ENCODE peak calls at places on chromosomes 13 and 19, in ten cellular contexts. F is EH, E is RWPE1, X is cardiac fibroblast, C is EL, O is DMS 273 treated with DMSO at 0.1 percent for 48 hours, D is NCI-H1105, K is ELF-1, A is NCI-H1436, P is thoracic aorta. J is an unnamed sample.
A peak's percentile ranks its signal among the peaks of the same experiment; 100 is the strongest.

GRCh38 chr13:80314711-80315505 is 26.0 kb downstream of the SPRY2 start:
- DNase-seq in F (no peak), E (no peak), X (no peak), C (no peak), O (no peak), D (peak; percentile 10), K (no peak), A (no peak), P (no peak), J (no peak)

GRCh38 chr19:45117167-45117594 is 24.2 kb downstream of the PPP1R37 start:
- DNase-seq in F (no peak), E (no peak), X (no peak), C (no peak), O (peak; percentile 24), D (no peak), K (peak; percentile 69), A (peak; percentile 57), P (no peak), J (no peak)

GRCh38 chr19:42132030-42132628 is at the start of gene POU2F2:
- DNase-seq in F (peak; percentile 37), E (no peak), X (no peak), C (peak; percentile 54), O (no peak), D (no peak), K (no peak), A (no peak), P (no peak), J (peak; percentile 82)

GRCh38 chr19:28862238-28862637 is 350.7 kb downstream of the UQCRFS1 start:
- DNase-seq in F (no peak), E (no peak), X (peak; percentile 14), C (no peak), O (no peak), D (no peak), K (no peak), A (no peak), P (no peak), J (no peak)

GRCh38 chr19:16199275-16199932 is 1.7 kb downstream of the AP1M1 start:
- DNase-seq in F (no peak), E (no peak), X (no peak), C (no peak), O (no peak), D (no peak), K (no peak), A (no peak), P (no peak), J (no peak)

GRCh38 chr19:39141929-39142328 is 16.3 kb downstream of the PAK4 start:
- DNase-seq in F (no peak), E (no peak), X (no peak), C (no peak), O (no peak), D (no peak), K (no peak), A (no peak), P (no peak), J (no peak)

GRCh38 chr19:15328312-15328711 is 4.0 kb downstream of the BRD4 start:
- DNase-seq in F (no peak), E (no peak), X (peak; percentile 26), C (no peak), O (no peak), D (no peak), K (no peak), A (no peak), P (no peak), J (no peak)

GRCh38 chr13:98123176-98123575 is 19.7 kb upstream of the FARP1 start:
- DNase-seq in F (no peak), E (no peak), X (no peak), C (no peak), O (no peak), D (no peak), K (no peak), A (no peak), P (no peak), J (no peak)

GRCh38 chr13:48165727-48166126 is 67.3 kb upstream of the ITM2B start:
- DNase-seq in F (no peak), E (no peak), X (no peak), C (no peak), O (no peak), D (no peak), K (no peak), A (no peak), P (no peak), J (no peak)

GRCh38 chr19:12333162-12334159 is at the start of gene ZNF563:
- DNase-seq in F (peak; percentile 95), E (peak; percentile 99), X (peak; percentile 93), C (peak; percentile 96), O (peak; percentile 82), D (peak; percentile 98), K (peak; percentile 97), A (peak; percentile 68), P (peak; percentile 96), J (peak; percentile 94)

GRCh38 chr19:7973883-7974282 is 30.4 kb upstream of the TIMM44 start:
- DNase-seq in F (no peak), E (no peak), X (no peak), C (no peak), O (no peak), D (no peak), K (no peak), A (no peak), P (no peak), J (no peak)

GRCh38 chr13:30504081-30504480 is 38.3 kb upstream of the HMGB1 start:
- DNase-seq in F (no peak), E (no peak), X (peak; percentile 36), C (no peak), O (no peak), D (no peak), K (no peak), A (no peak), P (no peak), J (no peak)

GRCh38 chr13:107450931-107451330 is 764.4 kb downstream of the LIG4 start:
- DNase-seq in F (peak; percentile 4), E (peak; percentile 18), X (peak; percentile 68), C (peak; percentile 12), O (no peak), D (no peak), K (no peak), A (no peak), P (peak; percentile 16), J (no peak)

GRCh38 chr13:74246398-74246975 is 112.3 kb upstream of the KLF12 start:
- DNase-seq in F (peak; percentile 22), E (no peak), X (peak; percentile 46), C (no peak), O (no peak), D (no peak), K (no peak), A (no peak), P (no peak), J (no peak)

GRCh38 chr19:39845621-39846175 is 481 bp downstream of the FBL start:
- DNase-seq in F (peak; percentile 38), E (peak; percentile 54), X (peak; percentile 37), C (peak; percentile 36), O (no peak), D (no peak), K (peak; percentile 67), A (no peak), P (no peak), J (no peak)